ENCODE peak calls at places on chromosomes 12 and 14, in four cellular contexts. B is Panc1, F is testis, E is GM23248. P is an unnamed sample.

GRCh38 chr14:61654026-61654425 is 41.3 kb upstream of the HIF1A start:
- DNase-seq in B (no peak), F (no peak), E (no peak), P (no peak)

GRCh38 chr14:59509101-59509500 is 24.8 kb downstream of the JKAMP start:
- DNase-seq in B (no peak), F (no peak), E (no peak), P (no peak)

GRCh38 chr14:32744811-32745445 is 193.8 kb upstream of the NPAS3 start:
- DNase-seq in B (no peak), F (no peak), E (no peak), P (no peak)

GRCh38 chr14:104150201-104151027 is 12.0 kb downstream of the KIF26A start:
- DNase-seq in B (no peak), F (no peak), E (peak; percentile 36), P (no peak)

GRCh38 chr12:129961111-129961510 is 57.3 kb upstream of the TMEM132D start:
- DNase-seq in B (peak; percentile 36), F (no peak), E (peak; percentile 0), P (no peak)

GRCh38 chr14:87030182-87030581 is 962.8 kb downstream of the GALC start:
- DNase-seq in B (no peak), F (no peak), E (no peak), P (no peak)

GRCh38 chr14:53295985-53296582 is 143.0 kb upstream of the DDHD1 start:
- DNase-seq in B (peak; percentile 12), F (no peak), E (peak; percentile 52), P (no peak)

GRCh38 chr14:96158735-96159134 is 45.9 kb upstream of the BDKRB2 start:
- DNase-seq in B (no peak), F (no peak), E (no peak), P (no peak)

GRCh38 chr14:34678306-34678705 is 36.1 kb downstream of the CFL2 start:
- DNase-seq in B (no peak), F (no peak), E (peak; percentile 81), P (no peak)

DNA sequence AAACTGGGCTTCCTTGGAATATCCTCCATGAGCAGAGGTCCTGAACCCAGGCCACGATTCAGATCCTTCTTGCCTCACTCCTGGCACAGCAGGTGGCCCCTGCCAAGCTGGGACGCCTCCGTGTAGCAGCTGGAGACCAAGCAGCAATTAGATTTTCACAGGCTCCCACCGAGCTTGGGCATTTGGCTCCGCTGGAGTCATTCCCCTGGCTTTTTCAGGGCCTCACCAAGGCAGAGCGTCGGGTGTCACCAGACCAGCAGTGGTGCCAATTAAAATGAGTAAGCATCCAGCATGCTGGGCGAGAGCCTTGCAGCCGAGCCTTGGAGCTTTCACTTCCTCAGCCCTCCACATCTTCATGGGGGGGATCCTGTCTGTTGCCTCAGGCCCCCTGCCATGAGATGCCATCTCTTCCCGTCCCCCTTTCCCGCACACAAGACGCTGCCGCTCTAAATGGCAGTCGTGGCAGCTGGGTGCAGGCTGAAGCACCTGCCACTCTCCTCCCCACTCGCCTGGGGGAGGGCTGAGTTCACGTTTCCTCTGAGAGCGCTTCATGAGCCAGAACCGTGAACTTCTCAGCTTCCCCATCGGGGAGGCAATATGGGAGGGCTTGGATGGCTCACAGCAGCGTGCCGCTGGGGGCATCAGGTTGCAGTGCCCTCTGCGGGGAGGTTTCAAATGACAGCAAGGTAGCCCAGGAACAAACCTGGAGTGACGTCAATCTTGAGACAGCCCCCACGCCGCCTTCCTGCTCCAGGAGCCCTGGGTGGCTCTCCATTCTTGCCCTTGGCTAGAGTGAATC is 11.7 kb downstream of the TPCN1 start:
- DNase-seq in B (no peak), F (no peak), E (peak; percentile 87), P (peak; percentile 65)
- H3K4me3 ChIP-seq in B (no peak overlapping the region), F (no peak overlapping the region), E (no peak overlapping the region), P (no peak overlapping the region)

GRCh38 chr12:83808591-83808990 is 1104.0 kb downstream of the SLC6A15 start:
- DNase-seq in B (no peak), F (no peak), E (no peak), P (no peak)
- H3K9me3 ChIP-seq in B (no peaks in the 10 kb centered on the region), F (no peaks in the 10 kb centered on the region), E (no peaks in the 10 kb centered on the region), P (no peaks in the 10 kb centered on the region)

GRCh38 chr12:93434305-93434704 is 7.4 kb downstream of the UBE2N start:
- DNase-seq in B (no peak), F (no peak), E (peak; percentile 25), P (no peak)
- H3K27ac ChIP-seq in B (no peak overlapping the region), F (peak overlapping the region; percentile 77), E (peak overlapping the region; percentile 22), P (peak overlapping the region; percentile 21)

DNA sequence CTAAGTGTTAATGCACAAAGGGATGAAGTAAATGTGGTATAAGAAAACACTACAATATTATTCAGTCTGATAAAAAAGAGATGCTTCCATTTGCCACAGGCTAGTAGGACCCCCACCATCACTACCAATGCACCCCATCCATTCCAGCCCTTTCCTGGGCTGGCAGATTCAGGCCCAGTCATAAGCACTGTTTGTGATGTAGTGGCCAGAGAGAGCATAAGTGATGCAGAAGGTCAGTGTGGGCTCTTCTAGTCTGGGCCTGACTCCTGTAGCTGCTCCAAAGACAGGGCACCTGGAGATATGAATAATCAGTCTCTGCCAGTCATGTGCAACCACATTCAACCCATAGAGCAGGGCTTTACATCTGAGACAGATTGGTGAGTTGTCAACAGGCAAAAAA is 1294.7 kb downstream of the TMEM121 start:
- DNase-seq in B (no peak), F (no peak), E (no peak), P (no peak)
- H3K4me3 ChIP-seq in B (no peak overlapping the region), F (no peak overlapping the region), E (no peak overlapping the region), P (no peak overlapping the region)

P was measured in lower lobe of right lung.